ENCODE peak calls at places on chromosomes 12 and 14, in five cellular contexts. K, S, O, Z and T are unnamed samples.

GRCh38 chr12:75853621-75854020 is 178.0 kb downstream of the PHLDA1 start:
- DNase-seq in Z (no peak), O (no peak), S (no peak), K (no peak), T (no peak)

GRCh38 chr12:132489602-132490239 is at the start of gene FBRSL1:
- DNase-seq in O (peak), S (peak), K (peak), Z (peak), T (peak)

GRCh38 chr14:43956741-43957140 is 550.3 kb downstream of the FSCB start:
- DNase-seq in K (no peak), Z (no peak), O (no peak), S (no peak), T (no peak)

GRCh38 chr14:101595887-101596721 is 34.8 kb downstream of the DIO3 start:
- DNase-seq in S (no peak), Z (no peak), O (no peak), K (no peak), T (no peak)

GRCh38 chr14:75934998-75935628 is 46.7 kb downstream of the TGFB3 start:
- DNase-seq in O (no peak), Z (no peak), K (no peak), S (no peak), T (no peak)

GRCh38 chr14:21069388-21070082 is 569 bp upstream of the ARHGEF40 start:
- DNase-seq in Z (no peak), O (peak), K (peak), S (peak), T (no peak)

GRCh38 chr12:87086118-87086891 is 830.1 kb upstream of the MGAT4C start:
- DNase-seq in K (no peak), Z (no peak), O (no peak), S (peak), T (no peak)

GRCh38 chr12:2311001-2311778 is 258.4 kb downstream of the CACNA1C start:
- DNase-seq in Z (peak), O (no peak), S (no peak), K (no peak), T (no peak)

GRCh38 chr14:97777622-97778021 is 980.4 kb downstream of the VRK1 start:
- DNase-seq in Z (no peak), K (no peak), O (no peak), S (no peak), T (no peak)

GRCh38 chr12:570949-571794 is 92.1 kb downstream of the NINJ2 start:
- DNase-seq in S (peak), K (peak), Z (no peak), O (no peak), T (no peak)

GRCh38 chr12:47207005-47207717 is 127.4 kb upstream of the AMIGO2 start:
- DNase-seq in O (no peak), K (no peak), Z (no peak), S (peak), T (no peak)